ENCODE peak calls at places on chromosome 2, in nine cellular contexts. J, E, T, F, Y, Q, N, U and P are unnamed samples.

GRCh38 chr2:20207051-20207450 is 17.9 kb downstream of the SDC1 start:
- DNase-seq in T (no peak), F (no peak), E (no peak), J (no peak), N (peak), Q (no peak), U (no peak), Y (no peak), P (no peak)

GRCh38 chr2:190748966-190749365 is 100.1 kb downstream of the NAB1 start:
- DNase-seq in Y (no peak), E (no peak), U (no peak), F (no peak), T (no peak), Q (no peak), J (no peak), N (no peak), P (no peak)

GRCh38 chr2:218039171-218039570 is 29.9 kb upstream of the RUFY4 start:
- DNase-seq in T (peak), J (no peak), F (no peak), U (no peak), Q (peak), N (no peak), E (no peak), Y (peak), P (no peak)

GRCh38 chr2:235287369-235287722 is 206.5 kb upstream of the AGAP1 start:
- DNase-seq in U (no peak), F (no peak), E (no peak), Y (no peak), Q (no peak), T (no peak), J (no peak), N (no peak), P (no peak)

GRCh38 chr2:54724150-54724559 is 693 bp downstream of the EML6 start:
- DNase-seq in Q (no peak), U (no peak), Y (no peak), E (no peak), F (no peak), N (no peak), J (no peak), T (no peak), P (no peak)

GRCh38 chr2:73823916-73824523 is 4.7 kb upstream of the STAMBP start:
- DNase-seq in U (peak), E (no peak), Q (peak), T (no peak), Y (peak), J (no peak), N (peak), F (no peak), P (no peak)

GRCh38 chr2:196275646-196276352 is 104.4 kb upstream of the STK17B start:
- DNase-seq in N (no peak), Y (no peak), E (no peak), Q (no peak), U (no peak), J (no peak), T (no peak), F (no peak), P (no peak)

GRCh38 chr2:196748123-196748522 is 51.4 kb downstream of the GTF3C3 start:
- DNase-seq in J (no peak), T (no peak), Q (no peak), F (no peak), Y (no peak), U (no peak), E (no peak), N (no peak), P (no peak)

GRCh38 chr2:25939257-25939668 is 43.0 kb downstream of the KIF3C start:
- DNase-seq in Q (no peak), T (no peak), Y (no peak), N (no peak), F (no peak), E (no peak), U (no peak), J (no peak), P (no peak)

GRCh38 chr2:110873056-110873502 is 140.7 kb downstream of the ACOXL start:
- DNase-seq in U (no peak), J (no peak), N (no peak), E (no peak), F (no peak), Y (no peak), T (no peak), Q (no peak), P (no peak)

GRCh38 chr2:161115605-161116097 is 44.6 kb upstream of the TANK start:
- DNase-seq in U (no peak), E (no peak), J (no peak), T (no peak), Y (no peak), N (no peak), F (no peak), Q (no peak), P (no peak)

GRCh38 chr2:208820289-208820688 is 413.7 kb downstream of the PTH2R start:
- DNase-seq in E (no peak), T (no peak), N (no peak), Y (no peak), Q (no peak), J (no peak), U (peak), F (no peak), P (no peak)

GRCh38 chr2:54555318-54555837 is 99.3 kb downstream of the SPTBN1 start:
- DNase-seq in Q (peak), Y (no peak), U (no peak), J (no peak), E (no peak), T (peak), F (no peak), N (no peak), P (no peak)

GRCh38 chr2:205892141-205893064 is 193.6 kb downstream of the INO80D start:
- DNase-seq in N (no peak), E (no peak), T (no peak), F (peak), U (no peak), J (no peak), Q (peak), Y (peak), P (no peak)

GRCh38 chr2:44320832-44321231 is 40.5 kb downstream of the PREPL start:
- DNase-seq in N (no peak), Y (no peak), Q (peak), T (no peak), F (no peak), J (no peak), E (no peak), U (no peak), P (no peak)

GRCh38 chr2:153871231-153872221 is at the start of gene GALNT13:
- DNase-seq in F (peak), E (no peak), T (peak), J (peak), N (peak), Q (peak), Y (no peak), U (peak), P (no peak)

GRCh38 chr2:99376254-99376864 is 39.2 kb downstream of the EIF5B start:
- DNase-seq in Q (no peak), T (no peak), Y (no peak), N (no peak), J (no peak), E (no peak), F (no peak), U (no peak), P (no peak)

GRCh38 chr2:43542285-43542933 is 53.4 kb downstream of the THADA start:
- DNase-seq in J (no peak), N (peak), T (no peak), E (no peak), U (peak), Y (no peak), Q (peak), F (no peak), P (no peak)

GRCh38 chr2:238945433-238946150 is 97.7 kb downstream of the TWIST2 start:
- DNase-seq in J (peak), T (peak), Y (peak), F (no peak), Q (peak), N (no peak), U (peak), E (peak), P (no peak)

GRCh38 chr2:177633111-177633510 is 240.5 kb downstream of the AGPS start:
- DNase-seq in Y (no peak), E (no peak), Q (no peak), F (no peak), U (no peak), T (no peak), J (no peak), N (no peak), P (no peak)

GRCh38 chr2:126657146-126657635 is 1.2 kb downstream of the GYPC start:
- DNase-seq in Y (peak), T (peak), J (no peak), F (no peak), N (no peak), E (peak), Q (peak), U (peak), P (no peak)

GRCh38 chr2:65458999-65459398 is 26.6 kb upstream of the SPRED2 start:
- DNase-seq in T (peak), Q (peak), J (no peak), E (no peak), F (no peak), N (no peak), Y (peak), U (no peak), P (no peak)

GRCh38 chr2:4690913-4691312 is 987.5 kb downstream of the DCDC2C start:
- DNase-seq in N (no peak), J (no peak), E (no peak), Q (no peak), Y (no peak), T (no peak), F (no peak), U (no peak), P (no peak)

GRCh38 chr2:128808462-128809255 is 490.0 kb upstream of the HS6ST1 start:
- DNase-seq in Y (no peak), T (no peak), E (no peak), U (no peak), F (no peak), Q (peak), J (no peak), N (no peak), P (no peak)

GRCh38 chr2:43539991-43540860 is 55.6 kb downstream of the THADA start:
- DNase-seq in T (no peak), Y (peak), J (no peak), F (no peak), E (no peak), Q (peak), U (peak), N (no peak), P (peak)

GRCh38 chr2:218569038-218569431 is 396 bp downstream of the CNOT9 start:
- DNase-seq in J (peak), Q (peak), U (peak), F (peak), N (peak), Y (peak), E (peak), T (peak), P (peak)

GRCh38 chr2:120442541-120442922 is 96.6 kb downstream of the INHBB start:
- DNase-seq in U (no peak), N (no peak), E (no peak), Q (no peak), J (no peak), T (no peak), F (no peak), Y (no peak), P (no peak)

GRCh38 chr2:239554761-239555565 is 154.1 kb upstream of the HDAC4 start:
- DNase-seq in E (no peak), N (no peak), Q (no peak), J (no peak), U (no peak), F (no peak), Y (no peak), T (no peak), P (no peak)

GRCh38 chr2:98898423-98898841 is 37.6 kb downstream of the CRACDL start:
- DNase-seq in F (no peak), U (no peak), E (no peak), Q (no peak), J (peak), Y (no peak), T (peak), N (no peak), P (no peak)

GRCh38 chr2:15992457-15993231 is 52.3 kb downstream of the MYCN start:
- DNase-seq in Q (no peak), T (no peak), U (no peak), F (no peak), N (no peak), E (no peak), J (no peak), Y (no peak), P (no peak)